ENCODE peak calls at places on chromosomes 13 and 19, in six cellular contexts. P is SIG-M5; B is activated T-cell treated with anti-CD3 and anti-CD28 coated beads, Interleukin-2, amount 50 U/mL, for 4 hours; N is COR-L47; U is fibroblast of gingiva; F is activated naive CD8-positive, alpha-beta T cell treated with anti-CD3 and anti-CD28 coated beads for 36 hours. K is an unnamed sample.

GRCh38 chr19:18776736-18777135 is 14.4 kb downstream of the COMP start:
- DNase-seq in N (no peak), U (peak), F (no peak), P (no peak), B (no peak), K (no peak)

GRCh38 chr19:39446365-39447084 is 1.1 kb downstream of the SUPT5H start:
- DNase-seq in P (no peak), B (no peak), N (no peak), F (no peak), U (no peak), K (no peak)

GRCh38 chr13:78317030-78317429 is 286.3 kb downstream of the POU4F1 start:
- DNase-seq in B (no peak), F (no peak), P (no peak), U (no peak), N (peak), K (no peak)

GRCh38 chr13:114144606-114145244 is 12.3 kb upstream of the RASA3 start:
- DNase-seq in U (no peak), B (peak), P (no peak), F (no peak), N (no peak), K (no peak)

GRCh38 chr19:53140351-53140750 is 7.6 kb upstream of the ZNF415 start:
- DNase-seq in U (no peak), F (no peak), N (no peak), B (no peak), P (no peak), K (no peak)

GRCh38 chr19:6730153-6730804 is 7.1 kb downstream of the GPR108 start:
- DNase-seq in B (no peak), U (no peak), N (no peak), F (peak), P (no peak), K (no peak)

GRCh38 chr13:47178090-47178950 is 281.5 kb upstream of the HTR2A start:
- DNase-seq in U (no peak), B (no peak), P (no peak), N (no peak), F (no peak), K (no peak)

GRCh38 chr19:38975861-38976271 is 324 bp upstream of the FBXO17 start:
- DNase-seq in U (peak), B (no peak), N (no peak), P (no peak), F (no peak), K (no peak)

GRCh38 chr19:18220632-18221275 is 5.5 kb downstream of the PDE4C start:
- DNase-seq in F (no peak), N (no peak), P (no peak), U (no peak), B (no peak), K (no peak)

GRCh38 chr19:48543121-48543710 is 8.8 kb upstream of the SULT2B1 start:
- DNase-seq in N (no peak), U (no peak), B (no peak), P (no peak), F (no peak), K (no peak)

GRCh38 chr19:33375156-33375744 is 1.7 kb downstream of the CEBPG start:
- DNase-seq in F (no peak), P (no peak), U (no peak), B (no peak), N (no peak), K (no peak)

GRCh38 chr13:83503424-83503823 is 378.9 kb downstream of the SLITRK1 start:
- DNase-seq in U (peak), B (no peak), P (no peak), N (no peak), F (no peak), K (no peak)

GRCh38 chr13:29589234-29589633 is 6.3 kb downstream of the SLC7A1 start:
- DNase-seq in N (peak), B (no peak), U (peak), P (no peak), F (no peak), K (no peak)

GRCh38 chr13:45367995-45368394 is 27.0 kb upstream of the TPT1 start:
- DNase-seq in N (no peak), F (no peak), P (no peak), B (no peak), U (no peak), K (no peak)

GRCh38 chr19:10226376-10227214 is 4.5 kb downstream of the S1PR2 start:
- DNase-seq in F (no peak), P (no peak), B (no peak), U (peak), N (no peak), K (peak)

GRCh38 chr19:3187662-3188511 is 2.2 kb downstream of the NCLN start:
- DNase-seq in U (no peak), N (no peak), B (no peak), P (no peak), F (no peak), K (no peak)

GRCh38 chr13:50892162-50892944 is 17.2 kb upstream of the RNASEH2B start:
- DNase-seq in N (no peak), F (peak), P (no peak), U (no peak), B (peak), K (no peak)

GRCh38 chr13:74132768-74133656 is 1.2 kb downstream of the KLF12 start:
- DNase-seq in B (peak), U (peak), N (peak), F (peak), P (no peak), K (peak)

GRCh38 chr19:47004012-47004465 is 15.6 kb upstream of the NPAS1 start:
- DNase-seq in N (no peak), F (no peak), B (no peak), P (no peak), U (no peak), K (no peak)

GRCh38 chr13:110486061-110486780 is 75.3 kb downstream of the RAB20 start:
- DNase-seq in P (no peak), N (no peak), U (no peak), B (no peak), F (no peak), K (no peak)

GRCh38 chr19:3652422-3652821 is 25.8 kb upstream of the CACTIN start:
- DNase-seq in P (no peak), U (no peak), F (no peak), N (no peak), B (no peak), K (no peak)

GRCh38 chr13:44197791-44198770 is 175.5 kb upstream of the SERP2 start:
- DNase-seq in B (no peak), P (no peak), N (peak), U (no peak), F (peak), K (no peak)

GRCh38 chr19:39416152-39416551 is 3.7 kb downstream of the PLEKHG2 start:
- DNase-seq in B (no peak), P (no peak), U (no peak), N (no peak), F (no peak), K (no peak)

GRCh38 chr19:18863843-18864362 is 32.1 kb downstream of the CERS1 start:
- DNase-seq in F (no peak), N (no peak), B (no peak), U (no peak), P (no peak), K (no peak)

GRCh38 chr13:40169476-40169875 is 497.0 kb downstream of the FOXO1 start:
- DNase-seq in N (no peak), P (no peak), U (no peak), B (no peak), F (no peak), K (no peak)

K was measured in heart right ventricle.